ENCODE peak calls at places on chromosomes 1 and 21, in five cellular contexts. K is hepatocyte; H is CD4-positive, alpha-beta memory T cell; P is ovary; O is gastrocnemius medialis. W is an unnamed sample. For H3K9me3 and H3K4me1, the result is how much of the 10 kb centered on the place peaks cover.

GRCh38 chr21:39196310-39196709 is 13.1 kb upstream of the PSMG1 start:
- DNase-seq in K (no peak), H (no peak), P (no peak), O (no peak), W (no peak)

GRCh38 chr1:201228011-201228983 is 37.7 kb downstream of the IGFN1 start:
- DNase-seq in K (no peak), O (no peak), P (no peak), H (no peak), W (no peak)

GRCh38 chr1:29354511-29355098 is 118.3 kb downstream of the PTPRU start:
- DNase-seq in P (no peak), H (no peak), O (no peak), K (no peak), W (no peak)

GRCh38 chr1:107954719-107955415 is 10.1 kb downstream of the VAV3 start:
- DNase-seq in H (no peak), K (no peak), O (no peak), P (no peak), W (no peak)

GRCh38 chr1:18959591-18959990 is 3.1 kb upstream of the IFFO2 start:
- DNase-seq in P (no peak), K (no peak), O (no peak), H (no peak), W (no peak)

GRCh38 chr1:211947396-211948295 is 87.7 kb downstream of the INTS7 start:
- DNase-seq in P (no peak), H (no peak), K (no peak), O (no peak), W (no peak)

GRCh38 chr21:44870748-44871495 is 2.6 kb downstream of the PTTG1IP start:
- DNase-seq in P (peak), K (no peak), O (peak), H (peak), W (no peak)

GRCh38 chr1:86450847-86451246 is 17.9 kb upstream of the CLCA1 start:
- DNase-seq in O (no peak), H (no peak), K (no peak), P (no peak), W (no peak)

GRCh38 chr1:199422206-199422605 is 605.3 kb upstream of the NR5A2 start:
- DNase-seq in H (no peak), K (peak), P (no peak), O (no peak), W (no peak)

GRCh38 chr1:17671741-17672140 is 83.4 kb upstream of the ACTL8 start:
- DNase-seq in K (no peak), P (no peak), O (no peak), H (no peak), W (no peak)

GRCh38 chr1:145884675-145885074 is 991 bp downstream of the ANKRD35 start:
- DNase-seq in K (no peak), O (no peak), H (no peak), P (no peak), W (no peak)

GRCh38 chr1:244833734-244834595 is 1.5 kb upstream of the COX20 start:
- DNase-seq in P (peak), O (peak), H (peak), K (peak), W (peak)

GRCh38 chr1:172585861-172586260 is 52.9 kb downstream of the SUCO start:
- DNase-seq in K (no peak), H (no peak), O (no peak), P (no peak), W (no peak)

GRCh38 chr21:33966324-33966949 is 50.8 kb upstream of the ATP5PO start:
- DNase-seq in H (no peak), O (no peak), P (no peak), K (no peak), W (no peak)

GRCh38 chr1:1628656-1629429 is 3.1 kb upstream of the MMP23B start:
- DNase-seq in O (no peak), P (peak), H (peak), K (no peak), W (peak)

GRCh38 chr1:27557596-27558340 is 46.2 kb downstream of the AHDC1 start:
- DNase-seq in H (no peak), P (peak), O (no peak), K (peak), W (no peak)

GRCh38 chr1:24489674-24490073 is 13.0 kb upstream of the RCAN3 start:
- DNase-seq in K (no peak), H (no peak), P (no peak), O (no peak), W (no peak)

GRCh38 chr1:39896909-39897685 is 4.6 kb downstream of the MYCL start:
- DNase-seq in H (no peak), O (no peak), K (peak), P (no peak), W (no peak)

GRCh38 chr1:152228831-152229230 is 4.8 kb upstream of the HRNR start:
- DNase-seq in K (no peak), O (no peak), P (no peak), H (no peak), W (no peak)
- H3K9me3 ChIP-seq in K (under half), O (under half), P (under half), H (under half), W (under half)

GRCh38 chr1:154954541-154954940 is 1.4 kb downstream of the PBXIP1 start:
- DNase-seq in K (no peak), O (no peak), P (no peak), H (no peak), W (no peak)

GRCh38 chr1:154952664-154953063 is 3.2 kb downstream of the PBXIP1 start:
- DNase-seq in P (no peak), O (no peak), H (no peak), K (no peak), W (no peak)

GRCh38 chr1:154955039-154955717 is 721 bp downstream of the PBXIP1 start:
- DNase-seq in K (peak), P (peak), H (peak), O (peak), W (peak)

GRCh38 chr1:154953611-154954038 is 2.3 kb downstream of the PBXIP1 start:
- DNase-seq in O (no peak), P (peak), K (no peak), H (no peak), W (no peak)

GRCh38 chr1:154951901-154952657 is 3.8 kb downstream of the PBXIP1 start:
- DNase-seq in K (no peak), H (peak), P (no peak), O (no peak), W (peak)
- H3K4me1 ChIP-seq in K (under half), H (half or more), P (under half), O (under half), W (half or more)

DNA sequence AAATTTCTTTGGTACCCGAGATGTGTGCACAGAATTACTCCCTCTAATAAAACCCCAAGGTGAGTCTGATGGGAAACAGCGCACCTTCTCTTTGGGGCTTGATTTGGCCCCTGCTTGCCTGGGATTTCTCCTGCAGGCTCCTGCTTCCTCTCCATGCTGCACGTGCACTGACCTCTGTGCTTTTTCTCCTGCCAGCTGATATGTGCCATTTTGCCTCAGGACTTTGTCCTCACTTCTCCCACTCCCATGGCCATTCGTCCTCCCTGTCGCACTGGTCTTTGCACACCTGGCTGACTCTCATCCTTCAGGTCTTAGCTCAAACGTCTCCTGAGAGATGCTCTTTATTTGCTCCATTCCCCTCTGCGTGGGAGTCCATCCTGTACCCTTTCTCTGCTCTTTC is 1.2 kb downstream of the CBR1 start:
- DNase-seq in O (no peak), P (no peak), K (no peak), H (no peak), W (no peak)
- H3K27ac ChIP-seq in O (no peak), P (no peak), K (no peak), H (no peak), W (no peak)

GRCh38 chr1:248622491-248623106 is 12.3 kb downstream of the OR2T11 start:
- DNase-seq in O (no peak), K (no peak), H (peak), P (no peak), W (peak)

GRCh38 chr1:248613742-248614141 is 16.2 kb upstream of the OR2T10 start:
- DNase-seq in H (no peak), O (no peak), P (no peak), K (no peak), W (no peak)

GRCh38 chr1:248618878-248619277 is 16.0 kb downstream of the OR2T11 start:
- DNase-seq in O (no peak), H (peak), P (peak), K (no peak), W (no peak)

GRCh38 chr1:248618119-248618518 is 16.8 kb downstream of the OR2T11 start:
- DNase-seq in O (no peak), K (no peak), P (no peak), H (no peak), W (no peak)
- H3K9me3 ChIP-seq in O (under half), K (under half), P (under half), H (under half), W (under half)